ENCODE peak calls at places on chromosomes 2 and 18, in four cellular contexts. One of them, this sample, is unnamed.

GRCh38 chr2:182023235-182023634 is 37.6 kb downstream of the PPP1R1C start:
- DNase-seq in hepatocyte: no peak
- DNase-seq in activated T-helper 1 cell treated with anti-CD3 and anti-CD28 coated beads, Interleukin-2, amount 50 U/mL, for 16 hours: no peak
- DNase-seq in NCI-H774: no peak
- DNase-seq in this sample: no peak

GRCh38 chr2:231530099-231531085 is at the start of gene NMUR1:
- DNase-seq in hepatocyte: peak; percentile 72
- DNase-seq in activated T-helper 1 cell treated with anti-CD3 and anti-CD28 coated beads, Interleukin-2, amount 50 U/mL, for 16 hours: peak; percentile 63
- DNase-seq in NCI-H774: peak; percentile 37
- DNase-seq in this sample: peak; percentile 70

GRCh38 chr2:241844831-241845578 is 13.7 kb downstream of the PDCD1 start:
- DNase-seq in hepatocyte: no peak
- DNase-seq in activated T-helper 1 cell treated with anti-CD3 and anti-CD28 coated beads, Interleukin-2, amount 50 U/mL, for 16 hours: no peak
- DNase-seq in NCI-H774: no peak
- DNase-seq in this sample: no peak

GRCh38 chr2:119674711-119675500 is 4.1 kb upstream of the TMEM177 start:
- DNase-seq in hepatocyte: no peak
- DNase-seq in activated T-helper 1 cell treated with anti-CD3 and anti-CD28 coated beads, Interleukin-2, amount 50 U/mL, for 16 hours: no peak
- DNase-seq in NCI-H774: no peak
- DNase-seq in this sample: no peak

GRCh38 chr2:211157856-211158463 is 601.6 kb downstream of the CPS1 start:
- DNase-seq in hepatocyte: peak; percentile 88
- DNase-seq in activated T-helper 1 cell treated with anti-CD3 and anti-CD28 coated beads, Interleukin-2, amount 50 U/mL, for 16 hours: peak; percentile 34
- DNase-seq in NCI-H774: no peak
- DNase-seq in this sample: peak; percentile 81

GRCh38 chr2:10547663-10548384 is 99.7 kb upstream of the ODC1 start:
- DNase-seq in hepatocyte: no peak
- DNase-seq in activated T-helper 1 cell treated with anti-CD3 and anti-CD28 coated beads, Interleukin-2, amount 50 U/mL, for 16 hours: no peak
- DNase-seq in NCI-H774: no peak
- DNase-seq in this sample: no peak

GRCh38 chr18:361941-362913 is 94.4 kb upstream of the THOC1 start:
- DNase-seq in hepatocyte: peak; percentile 65
- DNase-seq in activated T-helper 1 cell treated with anti-CD3 and anti-CD28 coated beads, Interleukin-2, amount 50 U/mL, for 16 hours: no peak
- DNase-seq in NCI-H774: no peak
- DNase-seq in this sample: peak; percentile 86

GRCh38 chr2:19540739-19541503 is 182.5 kb upstream of the OSR1 start:
- DNase-seq in hepatocyte: peak; percentile 24
- DNase-seq in activated T-helper 1 cell treated with anti-CD3 and anti-CD28 coated beads, Interleukin-2, amount 50 U/mL, for 16 hours: no peak
- DNase-seq in NCI-H774: no peak
- DNase-seq in this sample: no peak

GRCh38 chr2:169637620-169638019 is 53.5 kb downstream of the PPIG start:
- DNase-seq in hepatocyte: no peak
- DNase-seq in activated T-helper 1 cell treated with anti-CD3 and anti-CD28 coated beads, Interleukin-2, amount 50 U/mL, for 16 hours: no peak
- DNase-seq in NCI-H774: no peak
- DNase-seq in this sample: no peak

GRCh38 chr18:5983479-5983878 is 88.2 kb upstream of the TMEM200C start:
- DNase-seq in hepatocyte: no peak
- DNase-seq in activated T-helper 1 cell treated with anti-CD3 and anti-CD28 coated beads, Interleukin-2, amount 50 U/mL, for 16 hours: no peak
- DNase-seq in NCI-H774: no peak
- DNase-seq in this sample: no peak

GRCh38 chr2:26292646-26293045 is 47.9 kb downstream of the HADHB start:
- DNase-seq in hepatocyte: peak; percentile 60
- DNase-seq in activated T-helper 1 cell treated with anti-CD3 and anti-CD28 coated beads, Interleukin-2, amount 50 U/mL, for 16 hours: no peak
- DNase-seq in NCI-H774: no peak
- DNase-seq in this sample: no peak

GRCh38 chr2:203340791-203341487 is 12.7 kb downstream of the ABI2 start:
- DNase-seq in hepatocyte: no peak
- DNase-seq in activated T-helper 1 cell treated with anti-CD3 and anti-CD28 coated beads, Interleukin-2, amount 50 U/mL, for 16 hours: no peak
- DNase-seq in NCI-H774: no peak
- DNase-seq in this sample: no peak

GRCh38 chr2:201261911-201262310 is 1.6 kb downstream of the CASP8 start:
- DNase-seq in hepatocyte: no peak
- DNase-seq in activated T-helper 1 cell treated with anti-CD3 and anti-CD28 coated beads, Interleukin-2, amount 50 U/mL, for 16 hours: no peak
- DNase-seq in NCI-H774: no peak
- DNase-seq in this sample: no peak

GRCh38 chr2:112959109-112959591 is 18.7 kb upstream of the IL36G start:
- DNase-seq in hepatocyte: peak; percentile 23
- DNase-seq in activated T-helper 1 cell treated with anti-CD3 and anti-CD28 coated beads, Interleukin-2, amount 50 U/mL, for 16 hours: no peak
- DNase-seq in NCI-H774: no peak
- DNase-seq in this sample: peak; percentile 32

GRCh38 chr2:232382331-232383225 is 4.0 kb downstream of the ALPP start:
- DNase-seq in hepatocyte: no peak
- DNase-seq in activated T-helper 1 cell treated with anti-CD3 and anti-CD28 coated beads, Interleukin-2, amount 50 U/mL, for 16 hours: no peak
- DNase-seq in NCI-H774: no peak
- DNase-seq in this sample: no peak

GRCh38 chr2:160224060-160224459 is 24.0 kb upstream of the ITGB6 start:
- DNase-seq in hepatocyte: peak; percentile 86
- DNase-seq in activated T-helper 1 cell treated with anti-CD3 and anti-CD28 coated beads, Interleukin-2, amount 50 U/mL, for 16 hours: no peak
- DNase-seq in NCI-H774: no peak
- DNase-seq in this sample: no peak

GRCh38 chr18:12507007-12507406 is 99.3 kb downstream of the PRELID3A start:
- DNase-seq in hepatocyte: no peak
- DNase-seq in activated T-helper 1 cell treated with anti-CD3 and anti-CD28 coated beads, Interleukin-2, amount 50 U/mL, for 16 hours: no peak
- DNase-seq in NCI-H774: no peak
- DNase-seq in this sample: no peak

GRCh38 chr2:191533693-191534175 is 144.2 kb upstream of the NABP1 start:
- DNase-seq in hepatocyte: no peak
- DNase-seq in activated T-helper 1 cell treated with anti-CD3 and anti-CD28 coated beads, Interleukin-2, amount 50 U/mL, for 16 hours: no peak
- DNase-seq in NCI-H774: no peak
- DNase-seq in this sample: no peak

GRCh38 chr2:7730449-7730848 is 813.2 kb downstream of the RNF144A start:
- DNase-seq in hepatocyte: no peak
- DNase-seq in activated T-helper 1 cell treated with anti-CD3 and anti-CD28 coated beads, Interleukin-2, amount 50 U/mL, for 16 hours: no peak
- DNase-seq in NCI-H774: no peak
- DNase-seq in this sample: no peak

GRCh38 chr2:230161180-230161579 is 58.6 kb downstream of the SP110 start:
- DNase-seq in hepatocyte: no peak
- DNase-seq in activated T-helper 1 cell treated with anti-CD3 and anti-CD28 coated beads, Interleukin-2, amount 50 U/mL, for 16 hours: no peak
- DNase-seq in NCI-H774: no peak
- DNase-seq in this sample: no peak

GRCh38 chr18:70781860-70782453 is 493.1 kb downstream of the SOCS6 start:
- DNase-seq in hepatocyte: peak; percentile 64
- DNase-seq in activated T-helper 1 cell treated with anti-CD3 and anti-CD28 coated beads, Interleukin-2, amount 50 U/mL, for 16 hours: peak; percentile 2
- DNase-seq in NCI-H774: peak; percentile 22
- DNase-seq in this sample: peak; percentile 66

GRCh38 chr2:30690126-30690561 is 117.1 kb downstream of the CAPN13 start:
- DNase-seq in hepatocyte: no peak
- DNase-seq in activated T-helper 1 cell treated with anti-CD3 and anti-CD28 coated beads, Interleukin-2, amount 50 U/mL, for 16 hours: no peak
- DNase-seq in NCI-H774: no peak
- DNase-seq in this sample: peak; percentile 29

GRCh38 chr2:44833123-44834069 is 108.1 kb upstream of the SIX3 start:
- DNase-seq in hepatocyte: no peak
- DNase-seq in activated T-helper 1 cell treated with anti-CD3 and anti-CD28 coated beads, Interleukin-2, amount 50 U/mL, for 16 hours: no peak
- DNase-seq in NCI-H774: no peak
- DNase-seq in this sample: no peak

GRCh38 chr18:6159426-6159825 is 255.3 kb downstream of the L3MBTL4 start:
- DNase-seq in hepatocyte: no peak
- DNase-seq in activated T-helper 1 cell treated with anti-CD3 and anti-CD28 coated beads, Interleukin-2, amount 50 U/mL, for 16 hours: no peak
- DNase-seq in NCI-H774: no peak
- DNase-seq in this sample: no peak

This sample was measured in left kidney.